ENCODE peak calls at places on chromosomes 12 and 14, in six cellular contexts. P is IMR-90, R is K562, D is ovary, N is heart left ventricle, Y is HCT116. U is an unnamed sample. For H3K4me1, the result is how much of the 10 kb centered on the place peaks cover.

GRCh38 chr14:32576088-32576795 is 247.1 kb downstream of the AKAP6 start:
- DNase-seq in P (peak), R (peak), Y (peak), D (peak), N (no peak), U (no peak)

GRCh38 chr12:45416161-45416560 is 200.3 kb downstream of the ANO6 start:
- DNase-seq in N (no peak), R (no peak), Y (no peak), P (no peak), D (no peak), U (no peak)

GRCh38 chr12:75892779-75893408 is 138.7 kb downstream of the PHLDA1 start:
- DNase-seq in Y (no peak), P (peak), N (no peak), D (no peak), R (peak), U (no peak)

GRCh38 chr14:74459289-74459946 is 33.4 kb upstream of the SYNDIG1L start:
- DNase-seq in D (no peak), Y (no peak), R (peak), N (no peak), P (peak), U (no peak)

GRCh38 chr12:55681142-55682077 is 26.3 kb downstream of the ITGA7 start:
- DNase-seq in D (no peak), P (peak), N (peak), Y (peak), R (peak), U (peak)

GRCh38 chr14:73458219-73458976 is at the start of gene NUMB:
- DNase-seq in P (peak), Y (peak), N (peak), D (peak), R (peak), U (peak)

GRCh38 chr12:115213538-115213961 is 529.6 kb upstream of the TBX3 start:
- DNase-seq in R (no peak), D (no peak), P (no peak), Y (no peak), N (peak), U (no peak)

GRCh38 chr14:106417224-106418049 is 891.1 kb downstream of the TMEM121 start:
- DNase-seq in Y (peak), D (peak), R (peak), P (no peak), N (peak), U (peak)

GRCh38 chr12:115208098-115208497 is 524.1 kb upstream of the TBX3 start:
- DNase-seq in R (no peak), N (no peak), D (no peak), P (no peak), Y (no peak), U (no peak)

GRCh38 chr12:92139634-92140555 is 5.8 kb downstream of the BTG1 start:
- DNase-seq in R (no peak), D (no peak), Y (no peak), P (peak), N (no peak), U (no peak)

GRCh38 chr12:78494911-78495310 is 369.7 kb upstream of the SYT1 start:
- DNase-seq in P (peak), Y (no peak), N (no peak), R (no peak), D (no peak), U (no peak)

GRCh38 chr14:56855891-56856461 is 45.7 kb upstream of the OTX2 start:
- DNase-seq in R (no peak), P (no peak), D (no peak), Y (no peak), N (no peak), U (no peak)

GRCh38 chr14:83870556-83870955 is 1659.4 kb upstream of the FLRT2 start:
- DNase-seq in D (no peak), N (no peak), Y (no peak), P (no peak), R (no peak), U (no peak)

GRCh38 chr12:109677323-109677722 is 36.3 kb upstream of the FAM222A start:
- DNase-seq in N (no peak), Y (no peak), D (no peak), P (no peak), R (no peak), U (peak)

GRCh38 chr14:22650960-22651521 is 6.9 kb upstream of the OR6J1 start:
- DNase-seq in R (peak), Y (peak), N (no peak), P (no peak), D (no peak), U (no peak)

GRCh38 chr12:52036587-52037171 is 14.6 kb upstream of the NR4A1 start:
- DNase-seq in N (peak), R (peak), D (peak), P (peak), Y (no peak), U (peak)
- TF ChIP-seq POLR2A in N (peak), R (no peak), D (peak), P (peak), Y (no peak), U (no peak)

GRCh38 chr14:34376868-34377267 is 85.2 kb downstream of the SPTSSA start:
- DNase-seq in Y (no peak), D (no peak), P (no peak), R (no peak), N (no peak), U (no peak)
- H3K4me3 ChIP-seq in Y (no peak), D (no peak), P (no peak), R (no peak), N (no peak), U (no peak)

DNA sequence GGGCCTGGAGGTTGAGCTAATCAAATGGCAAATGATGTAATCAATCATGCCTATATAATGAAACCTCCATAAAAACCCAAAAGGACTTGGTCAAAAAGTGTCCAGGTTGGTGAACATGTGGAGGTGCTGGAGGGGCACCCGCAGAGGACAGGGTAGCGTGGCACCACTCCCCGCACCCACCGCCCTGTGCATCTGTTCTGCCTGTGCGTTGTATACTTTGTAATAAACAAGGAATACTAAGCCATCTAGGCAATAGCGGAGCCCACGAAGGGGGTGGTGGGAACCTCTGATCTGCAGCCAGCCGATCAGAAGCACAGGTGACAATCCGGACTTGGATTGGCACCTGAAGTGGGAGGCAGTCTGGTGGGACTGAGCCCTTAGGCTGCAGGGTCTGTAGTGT is 75.8 kb upstream of the GPR68 start:
- DNase-seq in Y (no peak), P (no peak), D (no peak), N (no peak), R (no peak), U (peak)
- H3K4me1 ChIP-seq in Y (under half), P (under half), D (under half), N (under half), R (under half), U (half or more)

DNA sequence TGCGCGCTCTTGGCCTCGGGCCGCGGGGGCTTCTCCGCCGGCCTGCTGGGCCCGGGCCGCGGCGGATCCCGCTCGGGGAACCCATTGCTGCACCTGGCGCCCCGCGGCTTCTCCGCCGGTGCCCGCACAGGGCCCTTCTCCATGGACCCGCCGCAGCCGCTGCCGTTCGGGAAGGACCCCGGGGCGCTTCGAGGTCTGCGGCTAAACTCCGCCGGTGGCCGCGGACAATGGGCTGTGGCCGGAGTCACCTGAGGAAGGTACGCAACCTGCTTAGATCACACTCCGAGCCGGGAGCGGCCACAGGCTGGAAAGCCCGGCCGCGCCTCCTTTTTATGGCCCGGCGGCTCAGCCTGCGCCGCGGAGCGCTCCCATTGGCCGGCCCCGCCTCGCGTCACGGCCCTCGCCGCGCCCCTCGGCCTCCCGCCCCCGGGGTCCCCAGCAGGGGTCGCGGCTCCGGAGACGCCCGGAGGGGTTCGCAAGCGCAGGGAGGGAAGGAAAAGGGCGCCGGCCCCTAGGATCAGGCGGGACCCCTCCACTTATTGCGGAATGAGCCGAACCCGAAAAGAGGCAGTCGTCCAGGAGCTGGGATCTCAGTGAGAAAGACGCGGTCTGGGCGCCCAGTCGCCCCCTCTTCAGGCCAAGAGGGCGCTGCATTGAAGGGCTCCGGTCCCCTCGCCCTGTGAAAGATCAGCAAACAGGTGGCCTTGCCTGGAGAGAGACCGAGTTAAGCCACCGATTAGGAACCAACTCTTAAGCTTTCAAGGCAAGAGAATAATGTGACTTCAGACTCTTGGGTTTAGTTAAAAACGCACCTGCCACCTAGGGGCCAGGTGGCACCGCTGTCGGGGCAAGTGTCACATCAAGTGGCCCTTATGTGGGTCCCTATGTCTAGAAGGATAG is at the start of gene GCH1:
- DNase-seq in D (peak), N (peak), P (peak), Y (peak), R (peak), U (peak)
- TF ChIP-seq POLR2A in D (peak), N (no peak), P (peak), Y (peak), R (peak), U (peak)

GRCh38 chr12:111396726-111397445 is 8.8 kb upstream of the SH2B3 start:
- DNase-seq in R (peak), N (peak), P (peak), Y (peak), D (peak), U (peak)
- H3K4me3 ChIP-seq in R (peak), N (peak), P (peak), Y (peak), D (no peak), U (peak)

DNA sequence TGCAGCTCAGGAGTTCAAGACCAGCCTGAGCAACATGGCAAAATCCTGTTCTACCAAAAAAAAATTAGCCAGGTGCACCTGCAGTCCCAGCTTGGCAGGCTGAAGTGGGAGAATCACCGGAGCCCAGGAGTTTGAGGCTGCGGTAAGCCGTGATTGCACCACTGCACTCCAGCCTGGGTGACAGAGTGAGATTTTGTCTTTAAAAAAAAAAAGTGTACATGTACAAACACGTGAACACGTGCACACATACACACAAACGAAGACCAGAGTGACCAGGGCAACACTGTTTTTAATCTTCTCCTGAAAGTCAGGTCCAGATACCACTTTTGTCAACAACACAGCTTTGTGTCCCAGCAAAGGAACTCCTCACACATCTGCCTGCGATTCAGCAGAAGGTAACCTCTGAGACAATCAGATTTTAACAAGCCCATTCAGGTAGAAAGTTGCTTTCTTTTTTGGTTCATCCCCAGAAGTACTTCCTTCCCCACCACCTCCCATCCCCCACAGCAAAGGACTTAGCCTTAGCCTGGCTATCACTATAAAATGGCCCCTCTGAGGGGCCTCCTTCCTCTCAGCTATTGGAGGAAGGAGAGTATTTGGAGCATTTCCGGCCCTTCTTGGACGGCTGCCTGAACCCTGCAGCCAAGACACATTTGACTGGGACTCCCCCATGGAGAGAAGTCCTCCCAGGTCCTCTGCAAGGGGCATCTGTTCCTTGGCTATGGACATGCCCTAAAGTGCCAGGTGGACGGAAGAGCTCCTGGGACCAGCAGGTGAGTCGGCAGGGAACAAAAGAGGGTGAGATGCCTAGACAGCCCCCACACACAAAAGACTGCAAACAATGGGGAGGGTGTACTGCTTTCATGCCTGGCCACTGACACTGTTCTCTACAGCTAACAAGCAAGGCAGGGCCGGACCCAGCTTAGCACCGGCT is 9.8 kb downstream of the CTDSP2 start:
- DNase-seq in P (peak), R (peak), Y (no peak), D (peak), N (peak), U (no peak)
- H3K4me1 ChIP-seq in P (half or more), R (half or more), Y (under half), D (half or more), N (half or more), U (half or more)

DNA sequence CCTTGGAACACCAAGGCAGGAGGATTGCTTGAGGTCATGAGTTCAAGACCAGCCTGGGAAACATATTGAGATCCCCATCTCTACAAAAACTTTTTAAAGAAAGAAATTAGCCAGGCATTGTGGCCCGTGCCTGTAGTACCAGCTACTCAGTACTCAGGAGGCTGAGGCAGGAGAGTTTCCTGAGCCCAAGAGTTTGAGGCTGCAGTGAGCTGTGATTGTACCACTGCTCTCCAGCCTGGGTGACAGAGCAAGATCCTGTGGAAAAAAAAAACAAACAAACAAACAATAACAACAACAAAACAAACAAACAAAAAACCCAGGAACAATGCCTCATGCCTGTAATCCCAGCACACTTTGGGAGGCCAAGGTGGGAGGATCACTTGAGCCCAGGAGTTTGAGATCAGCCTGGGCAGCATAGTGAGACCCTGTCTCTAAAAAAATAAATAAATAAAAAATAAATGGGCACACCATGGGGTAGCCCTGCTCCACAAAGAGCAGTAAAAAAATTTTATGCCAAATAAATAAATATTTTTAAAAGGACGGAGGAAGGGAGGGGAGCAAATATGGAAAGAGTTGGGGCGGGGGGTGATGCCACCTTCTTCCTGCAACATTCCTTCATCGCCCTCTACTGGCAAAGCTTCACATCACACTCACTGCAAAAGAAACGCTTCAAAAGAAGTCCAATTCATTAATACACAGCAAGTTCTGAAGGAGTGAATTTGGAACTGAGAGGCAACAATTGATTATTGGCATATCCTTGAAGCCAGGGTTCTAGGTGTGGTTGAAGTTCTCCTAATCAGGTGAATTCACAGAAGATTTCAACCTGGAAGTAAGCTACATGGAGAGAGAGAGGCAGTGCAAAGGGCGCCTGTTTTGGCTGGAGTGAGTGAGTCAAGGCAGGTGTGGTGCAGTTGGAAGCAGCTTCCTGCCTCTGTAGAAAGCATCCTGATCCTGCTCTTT is 8.8 kb upstream of the GNPTAB start:
- DNase-seq in N (peak), Y (peak), P (peak), R (peak), D (peak), U (no peak)
- TF ChIP-seq POLR2A in N (no peak), Y (no peak), P (no peak), R (no peak), D (no peak), U (no peak)

GRCh38 chr14:71168564-71168963 is 261.3 kb downstream of the PCNX1 start:
- DNase-seq in R (no peak), N (no peak), P (no peak), Y (no peak), D (no peak), U (no peak)

GRCh38 chr14:71165650-71166049 is 258.4 kb downstream of the PCNX1 start:
- DNase-seq in D (no peak), P (no peak), N (no peak), R (no peak), Y (no peak), U (no peak)

GRCh38 chr14:71169861-71170260 is 262.6 kb downstream of the PCNX1 start:
- DNase-seq in Y (no peak), N (no peak), D (no peak), R (no peak), P (no peak), U (no peak)

GRCh38 chr14:71166434-71166833 is 259.2 kb downstream of the PCNX1 start:
- DNase-seq in N (no peak), R (peak), P (peak), D (no peak), Y (peak), U (no peak)

DNA sequence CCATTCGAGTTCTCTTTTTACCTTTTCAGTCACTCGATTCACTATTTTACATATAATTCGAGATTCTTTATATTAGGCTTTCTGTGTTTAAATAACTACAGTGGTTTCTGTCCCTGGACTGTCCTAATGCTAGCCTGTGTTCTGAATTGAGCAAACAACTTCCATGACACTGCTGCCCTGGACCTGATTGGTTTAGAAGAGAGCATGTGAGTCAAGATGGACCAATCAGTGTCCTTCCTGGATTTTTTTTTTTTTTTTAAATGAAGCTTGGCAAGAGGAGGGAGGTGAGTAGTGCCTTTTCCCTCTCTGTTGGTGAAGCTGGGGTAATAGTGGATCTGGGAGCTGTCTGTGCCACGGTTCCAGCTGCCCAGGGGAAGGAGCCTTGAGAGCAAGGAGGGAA is 261.8 kb downstream of the PCNX1 start:
- DNase-seq in Y (no peak), P (no peak), R (peak), N (no peak), D (no peak), U (no peak)
- H3K4me3 ChIP-seq in Y (no peak), P (no peak), R (no peak), N (no peak), D (no peak), U (no peak)

GRCh38 chr12:47754126-47754525 is 4.6 kb downstream of the RAPGEF3 start:
- DNase-seq in D (no peak), Y (no peak), R (no peak), N (no peak), P (no peak), U (no peak)
- H3K4me1 ChIP-seq in D (under half), Y (under half), R (under half), N (under half), P (under half), U (half or more)

U was measured in spleen.